ENCODE peak calls at places on chromosome 11, in nine cellular contexts. T is spleen, C is posterior cingulate gyrus, U is dermis blood vessel endothelial cell, A is mucosa of descending colon, L is T-helper 1 cell, P is nephron progenitor cell, N is NCI-H146, K is T-helper 2 cell. D is an unnamed sample.

GRCh38 chr11:44066732-44067131 is 662 bp downstream of the ACCS start:
- DNase-seq in A (peak), T (no peak), K (no peak), P (no peak), C (no peak), L (no peak), U (peak), N (no peak), D (no peak)

GRCh38 chr11:3123316-3123715 is 41.8 kb downstream of the OSBPL5 start:
- DNase-seq in N (no peak), A (peak), U (peak), C (peak), P (no peak), T (peak), L (peak), K (no peak), D (no peak)

GRCh38 chr11:127073621-127074020 is 73.1 kb upstream of the KIRREL3 start:
- DNase-seq in K (no peak), P (no peak), L (no peak), T (no peak), A (no peak), N (no peak), C (no peak), U (no peak), D (no peak)

GRCh38 chr11:57248780-57249383 is 11.8 kb upstream of the APLNR start:
- DNase-seq in L (no peak), U (peak), K (no peak), T (peak), P (peak), N (peak), C (peak), A (peak), D (peak)

GRCh38 chr11:116703421-116703820 is 69.4 kb downstream of the BUD13 start:
- DNase-seq in C (peak), L (no peak), A (no peak), N (peak), P (peak), K (no peak), T (peak), U (no peak), D (peak)

GRCh38 chr11:88656960-88657738 is 319.6 kb upstream of the CTSC start:
- DNase-seq in P (no peak), U (no peak), C (no peak), T (no peak), A (no peak), K (no peak), N (no peak), L (no peak), D (no peak)

GRCh38 chr11:17259519-17259918 is 17.0 kb upstream of the NUCB2 start:
- DNase-seq in N (no peak), K (no peak), U (no peak), A (no peak), C (no peak), P (no peak), L (no peak), T (no peak), D (no peak)

GRCh38 chr11:69797156-69797555 is 22.0 kb upstream of the FGF4 start:
- DNase-seq in A (no peak), N (no peak), U (no peak), L (no peak), T (no peak), P (no peak), C (no peak), K (no peak), D (no peak)